ENCODE peak calls at places on chromosomes 2 and 18, in nine cellular contexts. One of them, this sample, is unnamed.

GRCh38 chr2:177547772-177548171 is 155.2 kb downstream of the AGPS start:
- DNase-seq in psoas muscle: no peak
- DNase-seq in cardiac fibroblast: no peak
- DNase-seq in neural crest cell: no peak
- DNase-seq in kidney: no peak
- DNase-seq in GM12865: no peak
- DNase-seq in AG10803: no peak
- DNase-seq in endothelial cell: no peak
- DNase-seq in lower lobe of right lung: no peak
- DNase-seq in this sample: no peak

GRCh38 chr2:236057375-236057774 is 110.8 kb downstream of the GBX2 start:
- DNase-seq in neural crest cell: no peak
- DNase-seq in AG10803: no peak
- DNase-seq in cardiac fibroblast: no peak
- DNase-seq in GM12865: no peak
- DNase-seq in endothelial cell: no peak
- DNase-seq in lower lobe of right lung: no peak
- DNase-seq in kidney: no peak
- DNase-seq in psoas muscle: no peak
- DNase-seq in this sample: no peak

GRCh38 chr2:200618590-200619021 is 32.8 kb downstream of the AOX1 start:
- DNase-seq in kidney: no peak
- DNase-seq in cardiac fibroblast: peak; percentile 88
- DNase-seq in lower lobe of right lung: no peak
- DNase-seq in AG10803: peak; percentile 85
- DNase-seq in neural crest cell: no peak
- DNase-seq in psoas muscle: no peak
- DNase-seq in GM12865: peak; percentile 4
- DNase-seq in endothelial cell: no peak
- DNase-seq in this sample: peak; percentile 70

GRCh38 chr2:238387376-238387775 is 39.4 kb upstream of the ASB1 start:
- DNase-seq in GM12865: no peak
- DNase-seq in kidney: no peak
- DNase-seq in neural crest cell: no peak
- DNase-seq in cardiac fibroblast: peak; percentile 64
- DNase-seq in lower lobe of right lung: no peak
- DNase-seq in endothelial cell: no peak
- DNase-seq in AG10803: no peak
- DNase-seq in psoas muscle: no peak
- DNase-seq in this sample: no peak

GRCh38 chr2:109188485-109188868 is 59.5 kb downstream of the SH3RF3 start:
- DNase-seq in AG10803: no peak
- DNase-seq in psoas muscle: no peak
- DNase-seq in kidney: peak; percentile 39
- DNase-seq in lower lobe of right lung: no peak
- DNase-seq in neural crest cell: no peak
- DNase-seq in cardiac fibroblast: no peak
- DNase-seq in GM12865: no peak
- DNase-seq in endothelial cell: no peak
- DNase-seq in this sample: no peak

GRCh38 chr2:36618381-36618780 is 20.4 kb upstream of the FEZ2 start:
- DNase-seq in GM12865: peak; percentile 67
- DNase-seq in lower lobe of right lung: no peak
- DNase-seq in AG10803: peak; percentile 59
- DNase-seq in endothelial cell: peak; percentile 61
- DNase-seq in psoas muscle: no peak
- DNase-seq in neural crest cell: peak; percentile 47
- DNase-seq in kidney: no peak
- DNase-seq in cardiac fibroblast: peak; percentile 76
- DNase-seq in this sample: no peak

GRCh38 chr2:235661136-235661535 is 167.3 kb downstream of the AGAP1 start:
- DNase-seq in cardiac fibroblast: no peak
- DNase-seq in psoas muscle: no peak
- DNase-seq in GM12865: no peak
- DNase-seq in neural crest cell: no peak
- DNase-seq in kidney: no peak
- DNase-seq in lower lobe of right lung: no peak
- DNase-seq in AG10803: no peak
- DNase-seq in endothelial cell: no peak
- DNase-seq in this sample: no peak

GRCh38 chr2:11744631-11745394 is 1.6 kb upstream of the LPIN1 start:
- DNase-seq in endothelial cell: peak; percentile 25
- DNase-seq in kidney: peak; percentile 64
- DNase-seq in AG10803: peak; percentile 27
- DNase-seq in cardiac fibroblast: peak; percentile 59
- DNase-seq in lower lobe of right lung: no peak
- DNase-seq in neural crest cell: peak; percentile 18
- DNase-seq in psoas muscle: no peak
- DNase-seq in GM12865: no peak
- DNase-seq in this sample: no peak

GRCh38 chr2:104599802-104600510 is 254.0 kb upstream of the POU3F3 start:
- DNase-seq in kidney: no peak
- DNase-seq in neural crest cell: no peak
- DNase-seq in cardiac fibroblast: peak; percentile 23
- DNase-seq in lower lobe of right lung: no peak
- DNase-seq in psoas muscle: no peak
- DNase-seq in GM12865: no peak
- DNase-seq in AG10803: peak; percentile 35
- DNase-seq in endothelial cell: no peak
- DNase-seq in this sample: no peak

GRCh38 chr2:8571792-8572499 is 109.9 kb upstream of the ID2 start:
- DNase-seq in cardiac fibroblast: no peak
- DNase-seq in AG10803: no peak
- DNase-seq in endothelial cell: no peak
- DNase-seq in lower lobe of right lung: no peak
- DNase-seq in psoas muscle: no peak
- DNase-seq in kidney: no peak
- DNase-seq in GM12865: no peak
- DNase-seq in neural crest cell: no peak
- DNase-seq in this sample: no peak

GRCh38 chr2:42970151-42970550 is 177.8 kb upstream of the HAAO start:
- DNase-seq in neural crest cell: no peak
- DNase-seq in endothelial cell: no peak
- DNase-seq in lower lobe of right lung: no peak
- DNase-seq in GM12865: no peak
- DNase-seq in kidney: no peak
- DNase-seq in cardiac fibroblast: no peak
- DNase-seq in AG10803: no peak
- DNase-seq in psoas muscle: no peak
- DNase-seq in this sample: no peak

GRCh38 chr2:8132371-8132831 is 549.5 kb upstream of the ID2 start:
- DNase-seq in psoas muscle: peak; percentile 42
- DNase-seq in lower lobe of right lung: no peak
- DNase-seq in endothelial cell: no peak
- DNase-seq in AG10803: peak; percentile 68
- DNase-seq in kidney: no peak
- DNase-seq in cardiac fibroblast: no peak
- DNase-seq in neural crest cell: no peak
- DNase-seq in GM12865: no peak
- DNase-seq in this sample: no peak

GRCh38 chr2:20538308-20539132 is 91.6 kb downstream of the RHOB start:
- DNase-seq in psoas muscle: peak; percentile 59
- DNase-seq in cardiac fibroblast: no peak
- DNase-seq in endothelial cell: no peak
- DNase-seq in lower lobe of right lung: no peak
- DNase-seq in GM12865: no peak
- DNase-seq in AG10803: no peak
- DNase-seq in neural crest cell: no peak
- DNase-seq in kidney: no peak
- DNase-seq in this sample: no peak

GRCh38 chr2:27134781-27135470 is 490 bp upstream of the PREB start:
- DNase-seq in cardiac fibroblast: no peak
- DNase-seq in neural crest cell: no peak
- DNase-seq in endothelial cell: no peak
- DNase-seq in psoas muscle: no peak
- DNase-seq in AG10803: no peak
- DNase-seq in kidney: peak; percentile 63
- DNase-seq in lower lobe of right lung: no peak
- DNase-seq in GM12865: no peak
- DNase-seq in this sample: no peak

GRCh38 chr2:27136751-27137150 is 2.3 kb upstream of the PREB start:
- DNase-seq in lower lobe of right lung: no peak
- DNase-seq in endothelial cell: no peak
- DNase-seq in kidney: peak; percentile 54
- DNase-seq in GM12865: no peak
- DNase-seq in cardiac fibroblast: no peak
- DNase-seq in psoas muscle: no peak
- DNase-seq in neural crest cell: no peak
- DNase-seq in AG10803: no peak
- DNase-seq in this sample: no peak

GRCh38 chr2:27133195-27133875 is 1.1 kb downstream of the PREB start:
- DNase-seq in cardiac fibroblast: no peak
- DNase-seq in kidney: peak; percentile 53
- DNase-seq in AG10803: no peak
- DNase-seq in GM12865: peak; percentile 40
- DNase-seq in psoas muscle: peak; percentile 41
- DNase-seq in neural crest cell: no peak
- DNase-seq in endothelial cell: no peak
- DNase-seq in lower lobe of right lung: no peak
- DNase-seq in this sample: no peak

GRCh38 chr2:27135471-27135955 is 1.1 kb upstream of the PREB start:
- DNase-seq in psoas muscle: no peak
- DNase-seq in neural crest cell: no peak
- DNase-seq in kidney: peak; percentile 33
- DNase-seq in cardiac fibroblast: no peak
- DNase-seq in AG10803: no peak
- DNase-seq in GM12865: no peak
- DNase-seq in endothelial cell: no peak
- DNase-seq in lower lobe of right lung: no peak
- DNase-seq in this sample: no peak

DNA sequence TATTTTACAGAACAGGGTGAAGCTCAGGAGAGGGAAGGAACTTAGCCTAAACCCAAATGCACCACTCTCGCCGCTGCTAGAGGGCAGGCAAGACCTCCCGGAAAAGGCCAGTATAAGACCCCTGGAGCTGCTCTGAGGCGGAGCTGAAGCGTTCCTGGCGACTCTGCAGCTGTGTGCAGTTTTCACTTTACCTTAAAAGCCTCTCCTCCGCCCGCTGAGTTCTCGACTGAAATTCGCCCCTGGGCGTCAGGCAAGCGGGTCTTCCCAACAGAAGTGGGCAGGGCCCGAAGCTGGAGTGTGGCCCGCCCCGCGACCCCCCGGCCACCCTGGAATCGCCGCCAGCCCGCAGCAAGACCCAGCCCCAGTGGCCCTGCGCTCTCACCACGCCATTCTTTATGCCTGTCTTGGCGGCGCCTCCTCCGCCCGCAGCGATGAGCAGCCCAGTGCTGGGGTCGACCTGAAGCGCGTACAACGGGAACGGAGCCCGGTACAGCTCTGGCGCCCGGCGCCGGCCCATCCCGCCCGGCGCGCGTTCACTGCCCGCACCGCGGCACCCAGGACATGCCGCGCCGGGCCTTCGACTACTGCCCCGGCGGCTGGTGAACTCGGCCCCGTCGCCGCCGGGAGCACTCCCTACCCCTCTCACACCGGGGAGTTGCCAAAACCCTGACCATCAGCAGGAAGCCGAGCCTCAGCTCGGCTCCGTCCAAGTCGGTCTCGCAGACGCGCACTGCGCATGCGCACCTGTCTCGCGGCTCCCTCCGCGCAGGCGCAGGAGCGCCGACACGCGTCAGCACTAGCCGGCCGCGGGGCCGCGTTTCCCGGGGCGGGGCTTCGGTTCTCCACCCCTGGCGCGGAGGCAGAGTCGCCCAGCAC is at the start of gene PREB:
- DNase-seq in kidney: peak; percentile 99
- DNase-seq in GM12865: peak; percentile 97
- DNase-seq in lower lobe of right lung: peak; percentile 99
- DNase-seq in endothelial cell: peak; percentile 100
- DNase-seq in cardiac fibroblast: peak; percentile 97
- DNase-seq in AG10803: peak; percentile 90
- DNase-seq in psoas muscle: peak; percentile 98
- DNase-seq in neural crest cell: peak; percentile 99
- DNase-seq in this sample: peak; percentile 65
- TF ChIP-seq CTCF in kidney: no peak
- TF ChIP-seq CTCF in GM12865: peak; percentile 28
- TF ChIP-seq CTCF in lower lobe of right lung: peak; percentile 17
- TF ChIP-seq CTCF in endothelial cell: no peak
- TF ChIP-seq CTCF in cardiac fibroblast: peak; percentile 36
- TF ChIP-seq CTCF in AG10803: peak; percentile 55
- TF ChIP-seq CTCF in psoas muscle: no peak
- TF ChIP-seq CTCF in neural crest cell: peak; percentile 32
- TF ChIP-seq CTCF in this sample: peak; percentile 54

GRCh38 chr2:241458687-241459086 is 49.7 kb downstream of the STK25 start:
- DNase-seq in endothelial cell: no peak
- DNase-seq in neural crest cell: no peak
- DNase-seq in cardiac fibroblast: no peak
- DNase-seq in lower lobe of right lung: no peak
- DNase-seq in psoas muscle: no peak
- DNase-seq in AG10803: no peak
- DNase-seq in kidney: no peak
- DNase-seq in GM12865: no peak
- DNase-seq in this sample: no peak
- TF ChIP-seq CTCF in endothelial cell: no peak
- TF ChIP-seq CTCF in neural crest cell: no peak
- TF ChIP-seq CTCF in cardiac fibroblast: no peak
- TF ChIP-seq CTCF in lower lobe of right lung: no peak
- TF ChIP-seq CTCF in psoas muscle: no peak
- TF ChIP-seq CTCF in AG10803: no peak
- TF ChIP-seq CTCF in kidney: no peak
- TF ChIP-seq CTCF in GM12865: no peak
- TF ChIP-seq CTCF in this sample: no peak

GRCh38 chr18:62091487-62092120 is 95.3 kb downstream of the PIGN start:
- DNase-seq in lower lobe of right lung: no peak
- DNase-seq in kidney: no peak
- DNase-seq in endothelial cell: no peak
- DNase-seq in cardiac fibroblast: peak; percentile 51
- DNase-seq in AG10803: no peak
- DNase-seq in psoas muscle: no peak
- DNase-seq in GM12865: no peak
- DNase-seq in neural crest cell: no peak
- DNase-seq in this sample: no peak

GRCh38 chr18:62088146-62088545 is 98.7 kb downstream of the PIGN start:
- DNase-seq in lower lobe of right lung: no peak
- DNase-seq in cardiac fibroblast: peak; percentile 29
- DNase-seq in neural crest cell: no peak
- DNase-seq in psoas muscle: no peak
- DNase-seq in GM12865: no peak
- DNase-seq in kidney: no peak
- DNase-seq in AG10803: peak; percentile 46
- DNase-seq in endothelial cell: no peak
- DNase-seq in this sample: peak; percentile 34

GRCh38 chr18:62085766-62086165 is 101.1 kb downstream of the PIGN start:
- DNase-seq in psoas muscle: no peak
- DNase-seq in AG10803: no peak
- DNase-seq in cardiac fibroblast: no peak
- DNase-seq in GM12865: no peak
- DNase-seq in endothelial cell: no peak
- DNase-seq in lower lobe of right lung: no peak
- DNase-seq in kidney: no peak
- DNase-seq in neural crest cell: no peak
- DNase-seq in this sample: no peak

GRCh38 chr18:62089174-62089573 is 97.7 kb downstream of the PIGN start:
- DNase-seq in lower lobe of right lung: no peak
- DNase-seq in endothelial cell: no peak
- DNase-seq in cardiac fibroblast: no peak
- DNase-seq in psoas muscle: no peak
- DNase-seq in GM12865: no peak
- DNase-seq in AG10803: no peak
- DNase-seq in neural crest cell: no peak
- DNase-seq in kidney: no peak
- DNase-seq in this sample: no peak
- TF ChIP-seq CTCF in lower lobe of right lung: no peak
- TF ChIP-seq CTCF in endothelial cell: no peak
- TF ChIP-seq CTCF in cardiac fibroblast: no peak
- TF ChIP-seq CTCF in psoas muscle: no peak
- TF ChIP-seq CTCF in GM12865: no peak
- TF ChIP-seq CTCF in AG10803: no peak
- TF ChIP-seq CTCF in neural crest cell: no peak
- TF ChIP-seq CTCF in kidney: no peak
- TF ChIP-seq CTCF in this sample: no peak

GRCh38 chr2:181839811-181840210 is 51.7 kb upstream of the ITPRID2 start:
- DNase-seq in lower lobe of right lung: no peak
- DNase-seq in kidney: no peak
- DNase-seq in neural crest cell: no peak
- DNase-seq in cardiac fibroblast: no peak
- DNase-seq in psoas muscle: no peak
- DNase-seq in AG10803: no peak
- DNase-seq in endothelial cell: no peak
- DNase-seq in GM12865: no peak
- DNase-seq in this sample: no peak
- TF ChIP-seq CTCF in lower lobe of right lung: no peak
- TF ChIP-seq CTCF in kidney: no peak
- TF ChIP-seq CTCF in neural crest cell: no peak
- TF ChIP-seq CTCF in cardiac fibroblast: no peak
- TF ChIP-seq CTCF in psoas muscle: no peak
- TF ChIP-seq CTCF in AG10803: no peak
- TF ChIP-seq CTCF in endothelial cell: no peak
- TF ChIP-seq CTCF in GM12865: no peak
- TF ChIP-seq CTCF in this sample: no peak

This sample was measured in AG09309.